ENCODE peak calls at places on chromosome 15, in four cellular contexts. One of them, this sample, is unnamed.

GRCh38 chr15:71096676-71097075 is 18.6 kb upstream of the THSD4 start:
- DNase-seq in K562: no peak
- DNase-seq in GM12878: no peak
- DNase-seq in HepG2: no peak
- DNase-seq in this sample: no peak

GRCh38 chr15:40256642-40257235 is 17.9 kb downstream of the PAK6 start:
- DNase-seq in K562: no peak
- DNase-seq in GM12878: no peak
- DNase-seq in HepG2: no peak
- DNase-seq in this sample: no peak

GRCh38 chr15:28086175-28086703 is 12.9 kb downstream of the OCA2 start:
- DNase-seq in K562: peak
- DNase-seq in GM12878: peak
- DNase-seq in HepG2: peak
- DNase-seq in this sample: peak

GRCh38 chr15:68691667-68692066 is 112.9 kb downstream of the CORO2B start:
- DNase-seq in K562: no peak
- DNase-seq in GM12878: no peak
- DNase-seq in HepG2: peak
- DNase-seq in this sample: no peak

GRCh38 chr15:50884583-50884982 is 23.9 kb upstream of the AP4E1 start:
- DNase-seq in K562: no peak
- DNase-seq in GM12878: no peak
- DNase-seq in HepG2: no peak
- DNase-seq in this sample: no peak

GRCh38 chr15:60223161-60223560 is 174.6 kb downstream of the ANXA2 start:
- DNase-seq in K562: no peak
- DNase-seq in GM12878: no peak
- DNase-seq in HepG2: no peak
- DNase-seq in this sample: no peak

GRCh38 chr15:62545392-62546227 is 380.5 kb upstream of the C2CD4B start:
- DNase-seq in K562: no peak
- DNase-seq in GM12878: no peak
- DNase-seq in HepG2: no peak
- DNase-seq in this sample: no peak

GRCh38 chr15:53576841-53577240 is 182.6 kb downstream of the WDR72 start:
- DNase-seq in K562: no peak
- DNase-seq in GM12878: no peak
- DNase-seq in HepG2: peak
- DNase-seq in this sample: no peak

DNA sequence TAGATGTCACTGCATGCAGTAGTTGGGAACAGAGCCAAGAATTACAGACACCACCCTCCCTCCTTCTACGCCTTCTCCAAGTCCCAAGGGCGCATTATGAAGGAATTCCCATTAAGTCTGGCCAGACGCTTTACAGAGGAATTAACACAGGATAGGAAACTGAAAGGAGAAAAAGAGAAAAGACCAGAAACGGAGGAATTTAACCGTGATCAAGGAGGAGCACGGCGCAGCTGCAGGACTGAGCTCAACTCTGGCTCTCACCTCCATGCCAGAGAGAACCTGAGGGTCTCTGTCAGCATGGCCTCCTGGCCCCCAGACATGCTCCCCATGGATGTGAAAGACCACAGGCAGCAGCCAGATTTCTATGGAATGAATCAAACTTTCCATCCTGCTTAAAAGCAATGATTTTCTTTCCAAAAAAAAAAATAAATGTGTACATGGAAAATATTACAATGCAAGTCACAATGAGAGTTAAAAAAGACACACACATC is 13.7 kb downstream of the ATP10A start:
- DNase-seq in K562: no peak
- DNase-seq in GM12878: no peak
- DNase-seq in HepG2: no peak
- DNase-seq in this sample: no peak
- TF ChIP-seq TARDBP in K562: no peak
- TF ChIP-seq TARDBP in GM12878: no peak
- TF ChIP-seq TARDBP in HepG2: no peak
- TF ChIP-seq TARDBP in this sample: no peak

GRCh38 chr15:31263751-31264533 is 62.7 kb upstream of the KLF13 start:
- DNase-seq in K562: no peak
- DNase-seq in GM12878: peak
- DNase-seq in HepG2: no peak
- DNase-seq in this sample: no peak
- TF ChIP-seq TARDBP in K562: no peak
- TF ChIP-seq TARDBP in GM12878: no peak
- TF ChIP-seq TARDBP in HepG2: no peak
- TF ChIP-seq TARDBP in this sample: no peak

GRCh38 chr15:98289747-98290146 is 329.2 kb downstream of the ARRDC4 start:
- DNase-seq in K562: no peak
- DNase-seq in GM12878: no peak
- DNase-seq in HepG2: no peak
- DNase-seq in this sample: no peak

GRCh38 chr15:98288091-98288590 is 327.6 kb downstream of the ARRDC4 start:
- DNase-seq in K562: no peak
- DNase-seq in GM12878: no peak
- DNase-seq in HepG2: no peak
- DNase-seq in this sample: no peak

GRCh38 chr15:98282656-98283332 is 322.3 kb downstream of the ARRDC4 start:
- DNase-seq in K562: no peak
- DNase-seq in GM12878: no peak
- DNase-seq in HepG2: no peak
- DNase-seq in this sample: no peak

GRCh38 chr15:98286200-98286599 is 325.7 kb downstream of the ARRDC4 start:
- DNase-seq in K562: no peak
- DNase-seq in GM12878: no peak
- DNase-seq in HepG2: no peak
- DNase-seq in this sample: no peak

DNA sequence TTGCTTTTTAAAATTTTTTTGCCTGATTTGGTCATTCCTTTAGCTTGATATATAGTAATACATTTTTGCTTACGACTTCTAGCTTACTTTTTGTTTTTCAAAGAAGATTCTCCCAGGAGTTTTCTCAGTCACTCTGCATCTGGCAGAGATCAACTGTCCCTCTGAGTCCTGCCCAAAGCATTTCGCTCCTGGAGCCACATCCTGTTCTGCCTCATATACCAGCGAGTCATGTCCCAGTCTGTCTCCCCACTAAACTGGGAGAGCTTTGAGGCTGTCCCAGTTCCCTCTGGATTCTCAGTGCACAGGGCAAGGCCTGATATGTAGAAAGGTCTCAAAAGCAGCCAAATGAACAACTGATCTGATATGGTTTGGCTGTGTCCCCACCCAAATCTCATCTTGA is 326.3 kb downstream of the ARRDC4 start:
- DNase-seq in K562: no peak
- DNase-seq in GM12878: no peak
- DNase-seq in HepG2: no peak
- DNase-seq in this sample: no peak
- TF ChIP-seq TARDBP in K562: no peak
- TF ChIP-seq TARDBP in GM12878: no peak
- TF ChIP-seq TARDBP in HepG2: no peak
- TF ChIP-seq TARDBP in this sample: no peak

DNA sequence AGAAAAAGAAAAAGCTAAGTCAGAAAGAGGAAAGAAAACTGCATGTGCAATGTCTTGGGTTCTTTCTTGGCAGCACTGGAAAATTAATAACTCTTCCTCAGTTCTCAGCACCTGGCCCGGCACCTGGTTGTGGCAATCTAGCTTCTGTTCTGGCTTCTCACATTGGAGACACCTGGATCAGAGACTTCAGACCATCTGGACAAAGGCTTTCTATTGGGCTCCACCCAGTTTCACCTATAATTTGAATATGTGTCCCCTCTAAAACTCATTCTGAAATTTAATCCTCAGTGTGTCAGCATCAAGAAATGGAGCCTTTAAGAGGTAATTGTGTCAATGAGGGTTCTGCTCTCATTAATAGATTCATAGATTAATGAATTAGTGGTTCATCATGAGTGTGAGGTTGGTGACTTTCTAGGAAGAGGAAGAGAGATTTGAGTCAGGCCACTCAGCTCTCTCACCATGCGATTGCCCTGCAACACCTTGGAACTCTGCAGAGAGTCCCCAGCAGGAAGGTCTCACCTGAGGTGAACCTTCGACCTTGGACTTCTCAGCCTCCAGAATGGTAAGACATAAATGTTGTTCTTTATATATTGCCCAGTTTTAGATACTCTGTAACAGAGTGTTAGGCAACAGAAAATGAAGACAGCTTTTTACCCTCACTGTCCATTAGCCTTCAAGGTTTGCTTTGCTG is 679.9 kb downstream of the NTRK3 start:
- DNase-seq in K562: no peak
- DNase-seq in GM12878: no peak
- DNase-seq in HepG2: no peak
- DNase-seq in this sample: no peak
- TF ChIP-seq TARDBP in K562: no peak
- TF ChIP-seq TARDBP in GM12878: no peak
- TF ChIP-seq TARDBP in HepG2: no peak
- TF ChIP-seq TARDBP in this sample: no peak

DNA sequence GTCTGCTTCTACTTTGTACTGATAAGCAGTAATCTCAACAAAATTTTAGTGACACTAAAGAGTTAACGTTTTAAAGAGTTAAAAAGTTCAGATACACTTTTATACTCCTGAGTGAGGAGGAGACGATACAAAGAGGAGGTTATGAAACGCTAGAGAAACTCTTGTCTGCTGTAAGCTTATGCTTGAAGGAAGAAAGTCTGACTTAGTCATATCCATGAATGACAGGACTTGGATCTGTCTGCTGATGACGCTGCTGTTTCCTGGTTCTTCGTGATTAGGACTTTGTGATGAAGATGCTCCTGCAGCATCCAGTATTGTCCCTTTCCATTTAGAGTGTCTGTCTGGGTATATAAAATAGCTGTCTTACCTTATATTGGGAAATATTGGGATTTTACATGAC is 15.8 kb downstream of the TCF12 start:
- DNase-seq in K562: peak
- DNase-seq in GM12878: no peak
- DNase-seq in HepG2: no peak
- DNase-seq in this sample: no peak
- TF ChIP-seq TARDBP in K562: no peak
- TF ChIP-seq TARDBP in GM12878: no peak
- TF ChIP-seq TARDBP in HepG2: no peak
- TF ChIP-seq TARDBP in this sample: no peak